ENCODE peak calls at places on chromosome X, in nine cellular contexts. M is SK-N-SH; B is stomach; L is CD4-positive, CD25-positive, alpha-beta regulatory T cell; O is Peyer's patch; Z is psoas muscle; A is CD8-positive, alpha-beta T cell; S is DND-41; E is adipocyte. K is an unnamed sample.

GRCh38 chrX:112822892-112823291 is 17.7 kb downstream of the AMOT start:
- DNase-seq in M (no peak), B (no peak), L (no peak), O (no peak), Z (no peak), A (no peak), S (no peak), E (no peak), K (no peak)

GRCh38 chrX:9595131-9595530 is 130.3 kb downstream of the TBL1X start:
- DNase-seq in M (no peak), B (no peak), L (no peak), O (no peak), Z (no peak), A (no peak), S (no peak), E (peak; percentile 12), K (no peak)

GRCh38 chrX:53950130-53950733 is 94.0 kb downstream of the PHF8 start:
- DNase-seq in M (no peak), B (no peak), L (no peak), O (no peak), Z (no peak), A (no peak), S (no peak), E (peak; percentile 68), K (no peak)

GRCh38 chrX:63354484-63354883 is 3.4 kb upstream of the SPIN4 start:
- DNase-seq in M (no peak), B (no peak), L (no peak), O (no peak), Z (no peak), A (no peak), S (no peak), E (no peak), K (no peak)

GRCh38 chrX:1355131-1355799 is 18.7 kb downstream of the IL3RA start:
- DNase-seq in M (no peak), B (no peak), L (no peak), O (no peak), Z (peak; percentile 13), A (no peak), S (peak; percentile 25), E (no peak), K (no peak)

GRCh38 chrX:71282514-71283408 is 674 bp upstream of the NONO start:
- DNase-seq in M (peak; percentile 42), B (no peak), L (peak; percentile 37), O (no peak), Z (no peak), A (peak; percentile 43), S (no peak), E (no peak), K (no peak)

GRCh38 chrX:54891573-54891972 is 29.1 kb upstream of the TRO start:
- DNase-seq in M (peak; percentile 29), B (no peak), L (no peak), O (no peak), Z (no peak), A (peak; percentile 38), S (peak; percentile 28), E (peak; percentile 55), K (no peak)

GRCh38 chrX:152220612-152221011 is 82.2 kb upstream of the MAGEA10 start:
- DNase-seq in M (no peak), B (no peak), L (no peak), O (no peak), Z (no peak), A (no peak), S (no peak), E (no peak), K (no peak)

GRCh38 chrX:33908074-33908473 is 224.0 kb downstream of the FAM47A start:
- DNase-seq in M (no peak), B (no peak), L (no peak), O (no peak), Z (no peak), A (no peak), S (no peak), E (no peak), K (no peak)

GRCh38 chrX:155767101-155767878 is 113.9 kb upstream of the VAMP7 start:
- DNase-seq in M (peak; percentile 25), B (peak; percentile 47), L (no peak), O (peak; percentile 60), Z (peak; percentile 52), A (peak; percentile 5), S (peak; percentile 76), E (peak; percentile 86), K (peak; percentile 24)

GRCh38 chrX:103685396-103685795 is 1.1 kb downstream of the MORF4L2 start:
- DNase-seq in M (peak; percentile 28), B (no peak), L (no peak), O (no peak), Z (no peak), A (no peak), S (no peak), E (peak; percentile 44), K (no peak)

GRCh38 chrX:110954428-110954827 is 141.6 kb upstream of the PAK3 start:
- DNase-seq in M (no peak), B (no peak), L (no peak), O (no peak), Z (no peak), A (no peak), S (no peak), E (no peak), K (no peak)

GRCh38 chrX:39308126-39308525 is 506.9 kb downstream of the MID1IP1 start:
- DNase-seq in M (no peak), B (no peak), L (no peak), O (no peak), Z (no peak), A (no peak), S (no peak), E (no peak), K (no peak)

GRCh38 chrX:47562615-47563243 is 1.7 kb downstream of the ARAF start:
- DNase-seq in M (no peak), B (no peak), L (no peak), O (no peak), Z (no peak), A (no peak), S (peak; percentile 24), E (peak; percentile 48), K (no peak)

GRCh38 chrX:106039920-106040319 is 1.4 kb upstream of the SERPINA7 start:
- DNase-seq in M (no peak), B (no peak), L (no peak), O (no peak), Z (no peak), A (no peak), S (no peak), E (peak; percentile 46), K (no peak)

GRCh38 chrX:50154429-50154828 is 46.4 kb downstream of the AKAP4 start:
- DNase-seq in M (no peak), B (no peak), L (no peak), O (no peak), Z (no peak), A (no peak), S (no peak), E (no peak), K (no peak)

GRCh38 chrX:71532078-71532752 is 689 bp upstream of the OGT start:
- DNase-seq in M (no peak), B (no peak), L (peak; percentile 56), O (peak; percentile 43), Z (no peak), A (peak; percentile 64), S (peak; percentile 59), E (peak; percentile 59), K (no peak)

GRCh38 chrX:1592128-1592862 is 891 bp downstream of the AKAP17A start:
- DNase-seq in M (peak; percentile 50), B (peak; percentile 26), L (no peak), O (no peak), Z (no peak), A (no peak), S (no peak), E (peak; percentile 56), K (no peak)

GRCh38 chrX:129980540-129981206 is 1.8 kb upstream of the BCORL1 start:
- DNase-seq in M (peak; percentile 82), B (peak; percentile 59), L (peak; percentile 42), O (peak; percentile 73), Z (peak; percentile 69), A (peak; percentile 7), S (peak; percentile 4), E (peak; percentile 54), K (no peak)

GRCh38 chrX:154365052-154365600 is 9.3 kb downstream of the FLNA start:
- DNase-seq in M (no peak), B (no peak), L (no peak), O (no peak), Z (no peak), A (no peak), S (no peak), E (no peak), K (no peak)
- H3K4me1 ChIP-seq in M (peaks cover 9% of the 10 kb centered on the region), B (peaks cover 7% of the 10 kb centered on the region), L (peaks cover 56% of the 10 kb centered on the region), O (no peaks in the 10 kb centered on the region), Z (peaks cover 3% of the 10 kb centered on the region), A (peaks cover 41% of the 10 kb centered on the region), S (peaks cover 30% of the 10 kb centered on the region), E (peaks cover 10% of the 10 kb centered on the region), K (no peaks in the 10 kb centered on the region)

GRCh38 chrX:119693996-119694451 is 1.1 kb upstream of the SEPTIN6 start:
- DNase-seq in M (peak; percentile 26), B (no peak), L (no peak), O (no peak), Z (no peak), A (no peak), S (no peak), E (no peak), K (no peak)
- H3K4me1 ChIP-seq in M (peaks cover 10% of the 10 kb centered on the region), B (peaks cover 13% of the 10 kb centered on the region), L (peaks cover 12% of the 10 kb centered on the region), O (no peaks in the 10 kb centered on the region), Z (no peaks in the 10 kb centered on the region), A (peaks cover 12% of the 10 kb centered on the region), S (peaks cover 36% of the 10 kb centered on the region), E (no peaks in the 10 kb centered on the region), K (no peaks in the 10 kb centered on the region)

GRCh38 chrX:115602729-115603389 is 41.9 kb downstream of the PLS3 start:
- DNase-seq in M (no peak), B (no peak), L (no peak), O (no peak), Z (no peak), A (no peak), S (no peak), E (peak; percentile 33), K (no peak)

GRCh38 chrX:115606861-115607260 is 45.9 kb downstream of the PLS3 start:
- DNase-seq in M (no peak), B (no peak), L (no peak), O (no peak), Z (no peak), A (no peak), S (no peak), E (no peak), K (no peak)

GRCh38 chrX:115602308-115602707 is 41.3 kb downstream of the PLS3 start:
- DNase-seq in M (no peak), B (no peak), L (no peak), O (no peak), Z (no peak), A (no peak), S (no peak), E (no peak), K (no peak)

GRCh38 chrX:115598556-115598955 is 37.6 kb downstream of the PLS3 start:
- DNase-seq in M (no peak), B (no peak), L (no peak), O (no peak), Z (no peak), A (no peak), S (no peak), E (no peak), K (no peak)

GRCh38 chrX:115603534-115604074 is 42.6 kb downstream of the PLS3 start:
- DNase-seq in M (no peak), B (no peak), L (no peak), O (no peak), Z (no peak), A (no peak), S (no peak), E (no peak), K (no peak)
- H3K4me1 ChIP-seq in M (no peaks in the 10 kb centered on the region), B (peaks cover 5% of the 10 kb centered on the region), L (no peaks in the 10 kb centered on the region), O (no peaks in the 10 kb centered on the region), Z (no peaks in the 10 kb centered on the region), A (no peaks in the 10 kb centered on the region), S (no peaks in the 10 kb centered on the region), E (peaks cover 5% of the 10 kb centered on the region), K (no peaks in the 10 kb centered on the region)

GRCh38 chrX:12890467-12890866 is 16.0 kb upstream of the TLR8 start:
- DNase-seq in M (no peak), B (no peak), L (no peak), O (no peak), Z (no peak), A (no peak), S (peak; percentile 29), E (peak; percentile 52), K (no peak)
- H3K4me1 ChIP-seq in M (no peaks in the 10 kb centered on the region), B (no peaks in the 10 kb centered on the region), L (no peaks in the 10 kb centered on the region), O (no peaks in the 10 kb centered on the region), Z (no peaks in the 10 kb centered on the region), A (peaks cover 3% of the 10 kb centered on the region), S (peaks cover 20% of the 10 kb centered on the region), E (no peaks in the 10 kb centered on the region), K (no peaks in the 10 kb centered on the region)

K was measured in breast epithelium.